ENCODE peak calls at places on chromosome 20, in eight cellular contexts. One of them, this sample, is unnamed.

GRCh38 chr20:52118696-52119095 is 72.9 kb downstream of the ZFP64 start:
- DNase-seq in AG09309: no peak
- DNase-seq in nephron progenitor cell: no peak
- DNase-seq in AG10803: no peak
- DNase-seq in transverse colon: no peak
- DNase-seq in sigmoid colon: no peak
- DNase-seq in ovary: no peak
- DNase-seq in mucosa of descending colon: no peak
- DNase-seq in this sample: no peak

GRCh38 chr20:57708694-57709673 is 831 bp downstream of the PMEPA1 start:
- DNase-seq in ovary: peak; percentile 67
- DNase-seq in AG09309: no peak
- DNase-seq in nephron progenitor cell: peak; percentile 54
- DNase-seq in sigmoid colon: peak; percentile 79
- DNase-seq in transverse colon: no peak
- DNase-seq in AG10803: no peak
- DNase-seq in mucosa of descending colon: peak; percentile 66
- DNase-seq in this sample: peak; percentile 53

GRCh38 chr20:59006864-59007757 is at the start of gene CTSZ:
- DNase-seq in AG10803: peak; percentile 57
- DNase-seq in nephron progenitor cell: peak; percentile 72
- DNase-seq in mucosa of descending colon: peak; percentile 89
- DNase-seq in ovary: peak; percentile 54
- DNase-seq in AG09309: no peak
- DNase-seq in transverse colon: peak; percentile 88
- DNase-seq in sigmoid colon: peak; percentile 76
- DNase-seq in this sample: peak; percentile 63

GRCh38 chr20:47597090-47597489 is 95.4 kb downstream of the NCOA3 start:
- DNase-seq in AG10803: no peak
- DNase-seq in AG09309: no peak
- DNase-seq in mucosa of descending colon: no peak
- DNase-seq in nephron progenitor cell: no peak
- DNase-seq in sigmoid colon: no peak
- DNase-seq in ovary: no peak
- DNase-seq in transverse colon: no peak
- DNase-seq in this sample: no peak

GRCh38 chr20:34516874-34517542 is 786 bp downstream of the DYNLRB1 start:
- DNase-seq in ovary: no peak
- DNase-seq in AG10803: peak; percentile 21
- DNase-seq in nephron progenitor cell: peak; percentile 23
- DNase-seq in AG09309: no peak
- DNase-seq in transverse colon: peak; percentile 29
- DNase-seq in sigmoid colon: no peak
- DNase-seq in mucosa of descending colon: peak; percentile 51
- DNase-seq in this sample: peak; percentile 29

GRCh38 chr20:24764027-24764797 is 184.9 kb upstream of the CST7 start:
- DNase-seq in transverse colon: no peak
- DNase-seq in mucosa of descending colon: no peak
- DNase-seq in sigmoid colon: no peak
- DNase-seq in AG10803: no peak
- DNase-seq in ovary: no peak
- DNase-seq in AG09309: no peak
- DNase-seq in nephron progenitor cell: no peak
- DNase-seq in this sample: no peak

GRCh38 chr20:53751394-53752368 is 158.0 kb upstream of the ZNF217 start:
- DNase-seq in nephron progenitor cell: no peak
- DNase-seq in ovary: no peak
- DNase-seq in transverse colon: peak; percentile 26
- DNase-seq in AG10803: peak; percentile 45
- DNase-seq in sigmoid colon: no peak
- DNase-seq in AG09309: no peak
- DNase-seq in mucosa of descending colon: no peak
- DNase-seq in this sample: no peak

GRCh38 chr20:17835941-17836861 is 132.4 kb downstream of the SNX5 start:
- DNase-seq in AG10803: peak; percentile 97
- DNase-seq in transverse colon: peak; percentile 47
- DNase-seq in mucosa of descending colon: no peak
- DNase-seq in AG09309: peak; percentile 88
- DNase-seq in sigmoid colon: peak; percentile 94
- DNase-seq in nephron progenitor cell: no peak
- DNase-seq in ovary: peak; percentile 72
- DNase-seq in this sample: no peak

GRCh38 chr20:6730929-6731328 is 36.6 kb upstream of the BMP2 start:
- DNase-seq in nephron progenitor cell: no peak
- DNase-seq in ovary: no peak
- DNase-seq in AG09309: no peak
- DNase-seq in sigmoid colon: no peak
- DNase-seq in AG10803: no peak
- DNase-seq in mucosa of descending colon: no peak
- DNase-seq in transverse colon: no peak
- DNase-seq in this sample: no peak

GRCh38 chr20:50373674-50374286 is 136.4 kb upstream of the PTPN1 start:
- DNase-seq in nephron progenitor cell: no peak
- DNase-seq in AG09309: no peak
- DNase-seq in AG10803: no peak
- DNase-seq in ovary: no peak
- DNase-seq in sigmoid colon: no peak
- DNase-seq in transverse colon: no peak
- DNase-seq in mucosa of descending colon: no peak
- DNase-seq in this sample: no peak

GRCh38 chr20:33983371-33983770 is 10.3 kb upstream of the RALY start:
- DNase-seq in mucosa of descending colon: no peak
- DNase-seq in AG10803: no peak
- DNase-seq in ovary: no peak
- DNase-seq in AG09309: no peak
- DNase-seq in sigmoid colon: no peak
- DNase-seq in transverse colon: no peak
- DNase-seq in nephron progenitor cell: no peak
- DNase-seq in this sample: no peak

GRCh38 chr20:41534170-41534569 is 84.0 kb downstream of the CHD6 start:
- DNase-seq in AG09309: no peak
- DNase-seq in mucosa of descending colon: no peak
- DNase-seq in ovary: no peak
- DNase-seq in nephron progenitor cell: no peak
- DNase-seq in transverse colon: no peak
- DNase-seq in sigmoid colon: no peak
- DNase-seq in AG10803: no peak
- DNase-seq in this sample: no peak

GRCh38 chr20:39853664-39854063 is 835.4 kb downstream of the MAFB start:
- DNase-seq in transverse colon: no peak
- DNase-seq in AG10803: peak; percentile 87
- DNase-seq in sigmoid colon: no peak
- DNase-seq in ovary: no peak
- DNase-seq in mucosa of descending colon: no peak
- DNase-seq in AG09309: no peak
- DNase-seq in nephron progenitor cell: peak; percentile 58
- DNase-seq in this sample: peak; percentile 29

GRCh38 chr20:10200329-10200728 is 18.3 kb upstream of the SNAP25 start:
- DNase-seq in transverse colon: no peak
- DNase-seq in mucosa of descending colon: no peak
- DNase-seq in nephron progenitor cell: no peak
- DNase-seq in sigmoid colon: no peak
- DNase-seq in AG10803: no peak
- DNase-seq in ovary: no peak
- DNase-seq in AG09309: no peak
- DNase-seq in this sample: no peak

GRCh38 chr20:43899274-43899878 is 15.3 kb upstream of the TOX2 start:
- DNase-seq in AG10803: no peak
- DNase-seq in nephron progenitor cell: no peak
- DNase-seq in transverse colon: no peak
- DNase-seq in AG09309: no peak
- DNase-seq in sigmoid colon: no peak
- DNase-seq in mucosa of descending colon: no peak
- DNase-seq in ovary: no peak
- DNase-seq in this sample: no peak

GRCh38 chr20:34643919-34644318 is 33.0 kb downstream of the PIGU start:
- DNase-seq in nephron progenitor cell: no peak
- DNase-seq in sigmoid colon: no peak
- DNase-seq in AG10803: peak; percentile 96
- DNase-seq in transverse colon: no peak
- DNase-seq in ovary: no peak
- DNase-seq in mucosa of descending colon: no peak
- DNase-seq in AG09309: peak; percentile 92
- DNase-seq in this sample: no peak

GRCh38 chr20:8150591-8150990 is 18.5 kb downstream of the PLCB1 start:
- DNase-seq in ovary: no peak
- DNase-seq in transverse colon: no peak
- DNase-seq in AG09309: no peak
- DNase-seq in sigmoid colon: no peak
- DNase-seq in mucosa of descending colon: no peak
- DNase-seq in AG10803: peak; percentile 60
- DNase-seq in nephron progenitor cell: no peak
- DNase-seq in this sample: no peak

GRCh38 chr20:31663838-31664695 is 26.4 kb downstream of the COX4I2 start:
- DNase-seq in AG09309: no peak
- DNase-seq in AG10803: no peak
- DNase-seq in nephron progenitor cell: no peak
- DNase-seq in sigmoid colon: peak; percentile 78
- DNase-seq in transverse colon: peak; percentile 77
- DNase-seq in ovary: no peak
- DNase-seq in mucosa of descending colon: peak; percentile 79
- DNase-seq in this sample: no peak

GRCh38 chr20:1286267-1287036 is 20.4 kb downstream of the SNPH start:
- DNase-seq in nephron progenitor cell: no peak
- DNase-seq in ovary: no peak
- DNase-seq in AG09309: no peak
- DNase-seq in transverse colon: no peak
- DNase-seq in AG10803: no peak
- DNase-seq in sigmoid colon: peak; percentile 34
- DNase-seq in mucosa of descending colon: no peak
- DNase-seq in this sample: no peak

GRCh38 chr20:33910056-33910455 is 83.7 kb upstream of the RALY start:
- DNase-seq in nephron progenitor cell: no peak
- DNase-seq in ovary: no peak
- DNase-seq in sigmoid colon: no peak
- DNase-seq in transverse colon: no peak
- DNase-seq in mucosa of descending colon: no peak
- DNase-seq in AG09309: no peak
- DNase-seq in AG10803: peak; percentile 31
- DNase-seq in this sample: no peak

GRCh38 chr20:51759769-51760510 is 8.2 kb downstream of the ATP9A start:
- DNase-seq in transverse colon: no peak
- DNase-seq in mucosa of descending colon: no peak
- DNase-seq in ovary: no peak
- DNase-seq in AG09309: no peak
- DNase-seq in sigmoid colon: no peak
- DNase-seq in AG10803: peak; percentile 59
- DNase-seq in nephron progenitor cell: no peak
- DNase-seq in this sample: no peak

GRCh38 chr20:49562341-49563014 is 5.5 kb downstream of the PTGIS start:
- DNase-seq in nephron progenitor cell: no peak
- DNase-seq in AG10803: peak; percentile 86
- DNase-seq in transverse colon: peak; percentile 43
- DNase-seq in sigmoid colon: peak; percentile 94
- DNase-seq in ovary: peak; percentile 88
- DNase-seq in AG09309: no peak
- DNase-seq in mucosa of descending colon: peak; percentile 51
- DNase-seq in this sample: no peak

GRCh38 chr20:50540620-50541605 is 30.7 kb downstream of the PTPN1 start:
- DNase-seq in ovary: no peak
- DNase-seq in sigmoid colon: no peak
- DNase-seq in mucosa of descending colon: no peak
- DNase-seq in nephron progenitor cell: no peak
- DNase-seq in AG09309: no peak
- DNase-seq in transverse colon: no peak
- DNase-seq in AG10803: peak; percentile 82
- DNase-seq in this sample: no peak

GRCh38 chr20:3068986-3069900 is 2.2 kb upstream of the OXT start:
- DNase-seq in nephron progenitor cell: no peak
- DNase-seq in transverse colon: no peak
- DNase-seq in AG10803: peak; percentile 23
- DNase-seq in mucosa of descending colon: peak; percentile 51
- DNase-seq in sigmoid colon: no peak
- DNase-seq in AG09309: no peak
- DNase-seq in ovary: no peak
- DNase-seq in this sample: no peak

GRCh38 chr20:55745840-55746239 is 259.5 kb downstream of the CBLN4 start:
- DNase-seq in AG10803: no peak
- DNase-seq in mucosa of descending colon: no peak
- DNase-seq in sigmoid colon: no peak
- DNase-seq in nephron progenitor cell: no peak
- DNase-seq in ovary: no peak
- DNase-seq in transverse colon: no peak
- DNase-seq in AG09309: no peak
- DNase-seq in this sample: no peak

GRCh38 chr20:32820000-32820697 is 395 bp downstream of the MAPRE1 start:
- DNase-seq in sigmoid colon: no peak
- DNase-seq in transverse colon: no peak
- DNase-seq in nephron progenitor cell: peak; percentile 94
- DNase-seq in mucosa of descending colon: no peak
- DNase-seq in ovary: peak; percentile 82
- DNase-seq in AG09309: no peak
- DNase-seq in AG10803: peak; percentile 58
- DNase-seq in this sample: peak; percentile 98
- TF ChIP-seq CTCF in sigmoid colon: peak; percentile 32
- TF ChIP-seq CTCF in transverse colon: no peak
- TF ChIP-seq CTCF in nephron progenitor cell: no peak
- TF ChIP-seq CTCF in mucosa of descending colon: no peak
- TF ChIP-seq CTCF in ovary: no peak
- TF ChIP-seq CTCF in AG09309: peak; percentile 1
- TF ChIP-seq CTCF in AG10803: peak; percentile 23
- TF ChIP-seq CTCF in this sample: no peak

DNA sequence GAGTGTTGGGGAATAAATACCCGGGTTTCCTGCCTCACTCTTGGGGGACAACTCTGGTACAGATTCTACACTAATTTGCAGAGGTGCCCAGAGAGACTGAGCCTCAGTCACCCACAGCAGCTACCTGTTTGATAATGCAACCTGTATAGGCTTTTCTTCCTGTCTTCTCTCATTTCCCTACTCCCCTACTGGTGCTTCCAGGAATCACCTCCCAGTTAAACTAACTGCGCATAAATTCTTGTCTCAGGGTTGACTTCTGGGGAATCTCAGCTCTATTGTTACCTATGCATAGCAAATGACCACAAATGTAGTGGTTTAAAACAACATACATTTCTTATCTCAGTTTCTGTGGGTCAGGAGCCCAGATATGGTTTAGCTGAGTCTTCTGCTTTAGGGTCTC is 11.3 kb downstream of the OCSTAMP start:
- DNase-seq in sigmoid colon: no peak
- DNase-seq in AG10803: no peak
- DNase-seq in AG09309: no peak
- DNase-seq in ovary: no peak
- DNase-seq in transverse colon: no peak
- DNase-seq in nephron progenitor cell: no peak
- DNase-seq in mucosa of descending colon: no peak
- DNase-seq in this sample: no peak
- TF ChIP-seq CTCF in sigmoid colon: no peak
- TF ChIP-seq CTCF in AG10803: peak; percentile 6
- TF ChIP-seq CTCF in AG09309: no peak
- TF ChIP-seq CTCF in ovary: no peak
- TF ChIP-seq CTCF in transverse colon: no peak
- TF ChIP-seq CTCF in nephron progenitor cell: no peak
- TF ChIP-seq CTCF in mucosa of descending colon: no peak
- TF ChIP-seq CTCF in this sample: peak; percentile 26

GRCh38 chr20:38536310-38536709 is 44.7 kb upstream of the ADIG start:
- DNase-seq in sigmoid colon: no peak
- DNase-seq in transverse colon: no peak
- DNase-seq in AG09309: peak; percentile 2
- DNase-seq in nephron progenitor cell: no peak
- DNase-seq in mucosa of descending colon: no peak
- DNase-seq in ovary: no peak
- DNase-seq in AG10803: peak; percentile 53
- DNase-seq in this sample: no peak
- TF ChIP-seq CTCF in sigmoid colon: no peak
- TF ChIP-seq CTCF in transverse colon: no peak
- TF ChIP-seq CTCF in AG09309: no peak
- TF ChIP-seq CTCF in nephron progenitor cell: no peak
- TF ChIP-seq CTCF in mucosa of descending colon: no peak
- TF ChIP-seq CTCF in ovary: no peak
- TF ChIP-seq CTCF in AG10803: peak; percentile 35
- TF ChIP-seq CTCF in this sample: no peak

GRCh38 chr20:62614961-62615680 is 27.2 kb upstream of the SLCO4A1 start:
- DNase-seq in AG09309: no peak
- DNase-seq in ovary: no peak
- DNase-seq in mucosa of descending colon: no peak
- DNase-seq in transverse colon: no peak
- DNase-seq in AG10803: no peak
- DNase-seq in nephron progenitor cell: no peak
- DNase-seq in sigmoid colon: no peak
- DNase-seq in this sample: no peak
- TF ChIP-seq CTCF in AG09309: no peak
- TF ChIP-seq CTCF in ovary: no peak
- TF ChIP-seq CTCF in mucosa of descending colon: no peak
- TF ChIP-seq CTCF in transverse colon: no peak
- TF ChIP-seq CTCF in AG10803: no peak
- TF ChIP-seq CTCF in nephron progenitor cell: no peak
- TF ChIP-seq CTCF in sigmoid colon: no peak
- TF ChIP-seq CTCF in this sample: no peak

This sample was measured in glutamatergic neuron.